ENCODE peak calls at places on chromosomes 5 and 9, in nine cellular contexts. X is uterus, T is GM12878, F is heart left ventricle, L is upper lobe of left lung, Z is adrenal gland, H is prostate gland, Y is sigmoid colon, M is HepG2. K is an unnamed sample.
A peak's percentile ranks its signal among the peaks of the same experiment; 100 is the strongest.

GRCh38 chr5:91383956-91384300 is 811 bp upstream of the ARRDC3 start:
- DNase-seq in X (no peak), T (peak; percentile 25), F (no peak), L (no peak), Z (peak; percentile 20), H (no peak), Y (no peak), M (peak; percentile 1), K (peak; percentile 16)

GRCh38 chr9:12922209-12922914 is 147.5 kb downstream of the LURAP1L start:
- DNase-seq in X (no peak), T (no peak), F (no peak), L (no peak), Z (no peak), H (no peak), Y (no peak), M (no peak), K (no peak)

GRCh38 chr5:169258372-169259000 is 42.5 kb downstream of the SLIT3 start:
- DNase-seq in X (no peak), T (no peak), F (no peak), L (no peak), Z (no peak), H (no peak), Y (no peak), M (no peak), K (no peak)

GRCh38 chr5:94551858-94552257 is 66.5 kb downstream of the KIAA0825 start:
- DNase-seq in X (no peak), T (no peak), F (no peak), L (no peak), Z (no peak), H (no peak), Y (no peak), M (no peak), K (no peak)

GRCh38 chr9:136095028-136095494 is at the start of gene NACC2:
- DNase-seq in X (peak; percentile 70), T (no peak), F (peak; percentile 88), L (peak; percentile 95), Z (no peak), H (peak; percentile 64), Y (no peak), M (no peak), K (peak; percentile 72)

GRCh38 chr9:470795-471194 is 256.1 kb downstream of the DOCK8 start:
- DNase-seq in X (no peak), T (no peak), F (no peak), L (no peak), Z (no peak), H (no peak), Y (no peak), M (no peak), K (no peak)

GRCh38 chr9:130607640-130608420 is 28.5 kb downstream of the FUBP3 start:
- DNase-seq in X (peak; percentile 61), T (no peak), F (no peak), L (no peak), Z (peak; percentile 60), H (no peak), Y (no peak), M (no peak), K (no peak)

GRCh38 chr5:96079075-96079474 is 117.4 kb upstream of the ELL2 start:
- DNase-seq in X (no peak), T (no peak), F (no peak), L (no peak), Z (no peak), H (no peak), Y (no peak), M (peak; percentile 35), K (no peak)

GRCh38 chr5:3845249-3845648 is 249.6 kb downstream of the IRX1 start:
- DNase-seq in X (no peak), T (no peak), F (no peak), L (no peak), Z (no peak), H (no peak), Y (no peak), M (peak; percentile 7), K (no peak)

GRCh38 chr9:97052735-97053134 is 13.8 kb upstream of the CTSV start:
- DNase-seq in X (no peak), T (no peak), F (no peak), L (no peak), Z (no peak), H (no peak), Y (no peak), M (no peak), K (no peak)

GRCh38 chr5:37662789-37663475 is 176.9 kb downstream of the GDNF start:
- DNase-seq in X (no peak), T (no peak), F (no peak), L (no peak), Z (no peak), H (no peak), Y (no peak), M (no peak), K (no peak)

GRCh38 chr9:136327313-136327971 is at the start of gene GPSM1:
- DNase-seq in X (peak; percentile 65), T (no peak), F (peak; percentile 85), L (peak; percentile 92), Z (no peak), H (no peak), Y (peak; percentile 81), M (no peak), K (peak; percentile 64)

GRCh38 chr9:136859821-136860269 is 6.3 kb downstream of the EDF1 start:
- DNase-seq in X (no peak), T (no peak), F (no peak), L (peak; percentile 61), Z (peak; percentile 16), H (no peak), Y (peak; percentile 64), M (no peak), K (no peak)

DNA sequence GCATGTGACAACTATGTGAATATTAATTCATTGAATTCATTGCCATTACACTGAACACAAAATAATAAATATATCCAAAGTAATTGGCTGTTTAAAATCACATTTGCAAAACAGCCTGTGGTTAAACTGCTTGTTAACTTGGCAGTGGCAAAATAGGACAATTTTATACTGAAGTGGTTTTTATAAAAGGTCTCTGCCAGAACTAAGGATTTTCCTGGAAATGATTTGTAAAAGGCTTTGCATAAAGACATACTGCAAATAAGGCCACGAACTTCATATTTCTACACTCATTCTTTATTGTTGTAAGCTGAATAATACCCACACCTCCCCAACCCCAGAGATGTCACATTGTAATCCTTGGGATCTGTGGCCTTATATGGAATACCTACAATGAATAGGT is 370.3 kb upstream of the RGMB start:
- DNase-seq in X (no peak), T (no peak), F (no peak), L (no peak), Z (no peak), H (no peak), Y (no peak), M (no peak), K (no peak)
- TF ChIP-seq POLR2A in X (no peak), T (no peak), F (no peak), L (no peak), Z (no peak), H (no peak), Y (no peak), M (no peak), K (no peak)

GRCh38 chr5:42984307-42984706 is 55.8 kb downstream of the ANXA2R start:
- DNase-seq in X (no peak), T (no peak), F (no peak), L (no peak), Z (no peak), H (no peak), Y (no peak), M (no peak), K (no peak)

GRCh38 chr5:42988568-42988967 is 51.6 kb downstream of the ANXA2R start:
- DNase-seq in X (no peak), T (no peak), F (no peak), L (no peak), Z (no peak), H (no peak), Y (no peak), M (no peak), K (no peak)

GRCh38 chr5:42989198-42989597 is 50.9 kb downstream of the ANXA2R start:
- DNase-seq in X (no peak), T (no peak), F (no peak), L (no peak), Z (no peak), H (no peak), Y (no peak), M (no peak), K (no peak)

GRCh38 chr5:42982107-42982622 is 58.0 kb downstream of the ANXA2R start:
- DNase-seq in X (no peak), T (no peak), F (no peak), L (peak; percentile 84), Z (no peak), H (no peak), Y (no peak), M (no peak), K (no peak)

GRCh38 chr5:42985129-42986037 is 54.7 kb downstream of the ANXA2R start:
- DNase-seq in X (no peak), T (no peak), F (no peak), L (no peak), Z (no peak), H (no peak), Y (no peak), M (peak; percentile 43), K (no peak)
- H3K4me1 ChIP-seq in X (no peaks in the 10 kb centered on the region), T (peaks cover 3% of the 10 kb centered on the region), F (peaks cover 26% of the 10 kb centered on the region), L (peaks cover 13% of the 10 kb centered on the region), Z (no peaks in the 10 kb centered on the region), H (no peaks in the 10 kb centered on the region), Y (no peaks in the 10 kb centered on the region), M (peaks cover 35% of the 10 kb centered on the region), K (no peaks in the 10 kb centered on the region)

DNA sequence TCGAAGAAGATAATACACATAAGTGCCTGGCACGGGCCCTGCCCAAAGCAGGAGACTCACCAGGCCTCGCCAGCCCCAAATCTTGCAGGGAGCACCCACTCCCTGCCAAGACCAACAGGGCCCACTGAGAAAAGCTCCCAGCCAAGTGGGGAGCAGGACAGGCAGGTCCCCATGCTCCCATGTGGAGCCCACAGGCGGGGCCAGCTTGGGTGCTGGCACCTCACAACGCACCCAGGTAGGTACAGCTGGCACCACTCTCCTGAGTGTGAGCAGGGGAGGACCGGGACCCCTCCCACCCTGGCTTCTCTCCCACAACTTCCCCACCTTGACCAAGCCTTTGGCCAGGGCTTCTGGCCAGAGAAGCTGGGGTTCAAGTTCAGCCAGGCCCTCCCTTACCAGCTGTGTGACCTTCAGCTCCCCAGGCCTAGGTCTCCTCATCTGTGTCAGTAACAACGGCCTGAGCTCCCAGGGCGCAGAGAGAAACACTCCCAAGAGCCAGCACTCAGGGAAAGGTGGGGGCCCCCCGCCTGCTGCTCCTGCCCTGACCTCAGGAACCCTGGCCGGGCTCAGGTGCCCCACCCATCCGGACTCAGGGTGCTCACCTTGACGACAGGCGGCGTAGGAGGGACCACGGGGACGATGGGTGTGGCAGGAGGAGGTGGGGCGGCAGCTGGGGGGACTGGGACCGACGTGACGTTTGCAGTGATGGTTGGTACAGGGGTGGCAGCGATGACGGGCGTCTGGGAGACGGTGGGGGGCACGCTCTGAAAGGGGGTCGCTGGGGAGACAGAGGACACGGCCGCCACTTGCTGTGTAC is 17.8 kb downstream of the BRD3 start:
- DNase-seq in X (no peak), T (no peak), F (no peak), L (peak; percentile 66), Z (no peak), H (no peak), Y (no peak), M (no peak), K (no peak)
- H3K27ac ChIP-seq in X (no peak overlapping the region), T (no peak overlapping the region), F (peak overlapping the region; percentile 68), L (no peak overlapping the region), Z (no peak overlapping the region), H (no peak overlapping the region), Y (no peak overlapping the region), M (no peak overlapping the region), K (no peak overlapping the region)

DNA sequence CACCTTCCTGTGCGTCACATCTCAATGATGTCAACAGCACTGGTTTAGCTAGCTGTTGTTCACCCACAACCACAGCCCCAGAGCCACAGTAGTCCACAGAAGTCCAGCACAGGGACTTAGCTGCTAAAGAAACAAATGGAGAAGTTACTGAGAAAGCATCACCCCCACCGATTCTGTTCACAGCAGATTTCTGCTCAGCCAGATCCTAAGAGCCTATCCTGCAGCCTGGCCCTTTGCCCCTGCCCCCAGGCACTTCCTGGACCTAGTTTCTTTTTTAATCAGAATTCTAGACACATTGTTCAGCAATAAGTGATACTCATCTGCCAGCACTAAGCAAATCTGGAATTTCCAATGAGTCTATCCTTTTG is 7.4 kb downstream of the B4GALT1 start:
- DNase-seq in X (no peak), T (no peak), F (peak; percentile 72), L (no peak), Z (peak; percentile 73), H (peak; percentile 43), Y (no peak), M (no peak), K (peak; percentile 81)
- TF ChIP-seq POLR2A in X (no peak), T (peak; percentile 53), F (no peak), L (no peak), Z (peak; percentile 27), H (no peak), Y (no peak), M (no peak), K (no peak)